ENCODE peak calls at places on chromosomes 4 and X, in five cellular contexts. K, T, I, V and L are unnamed samples.

GRCh38 chrX:110406822-110407221 is 48.2 kb downstream of the RTL9 start:
- DNase-seq in V (no peak), I (no peak), T (no peak), K (no peak), L (no peak)

GRCh38 chrX:68685722-68686683 is 38.5 kb downstream of the STARD8 start:
- DNase-seq in V (no peak), T (peak; percentile 79), K (no peak), I (peak; percentile 47), L (no peak)

GRCh38 chr4:85478576-85478975 is 3.6 kb downstream of the ARHGAP24 start:
- DNase-seq in I (no peak), V (no peak), T (no peak), K (no peak), L (no peak)

GRCh38 chr4:8239661-8240060 is 29.9 kb upstream of the HTRA3 start:
- DNase-seq in K (no peak), I (no peak), T (no peak), V (no peak), L (no peak)

GRCh38 chrX:31301203-31301602 is 229.4 kb upstream of the FTHL17 start:
- DNase-seq in T (no peak), K (no peak), I (no peak), V (no peak), L (no peak)

GRCh38 chr4:38605181-38605764 is 58.7 kb upstream of the KLF3 start:
- DNase-seq in V (no peak), I (no peak), K (no peak), T (no peak), L (no peak)

GRCh38 chrX:4708970-4709760 is 995.7 kb upstream of the PRKX start:
- DNase-seq in I (peak; percentile 18), V (peak; percentile 24), K (no peak), T (peak; percentile 92), L (no peak)

GRCh38 chrX:155956099-155956498 is 41.4 kb upstream of the IL9R start:
- DNase-seq in I (no peak), V (no peak), T (no peak), K (no peak), L (no peak)

GRCh38 chrX:21725498-21725897 is 32.4 kb downstream of the SMPX start:
- DNase-seq in I (peak; percentile 43), K (no peak), T (no peak), V (no peak), L (no peak)

GRCh38 chr4:153676491-153676890 is 7.6 kb upstream of the TLR2 start:
- DNase-seq in T (no peak), K (no peak), V (no peak), I (no peak), L (no peak)

GRCh38 chr4:152972821-152973613 is 36.9 kb downstream of the FHDC1 start:
- DNase-seq in I (no peak), K (no peak), V (no peak), T (no peak), L (no peak)